ENCODE peak calls at places on chromosomes 1 and 21, in five cellular contexts. T, D, Q, C and G are unnamed samples.

GRCh38 chr1:179742291-179742690 is 800 bp upstream of the FAM163A start:
- DNase-seq in T (no peak), D (no peak), Q (no peak), C (no peak), G (no peak)

GRCh38 chr21:23930565-23930964 is 1676.7 kb downstream of the MRPL39 start:
- DNase-seq in T (no peak), D (no peak), Q (no peak), C (no peak), G (no peak)

GRCh38 chr1:75539230-75540116 is 71.4 kb downstream of the SLC44A5 start:
- DNase-seq in T (no peak), D (no peak), Q (no peak), C (no peak), G (no peak)

GRCh38 chr21:43691086-43691795 is 27.7 kb upstream of the PDXK start:
- DNase-seq in T (no peak), D (no peak), Q (no peak), C (no peak), G (no peak)

GRCh38 chr1:193558491-193559028 is 372.1 kb upstream of the B3GALT2 start:
- DNase-seq in T (no peak), D (no peak), Q (no peak), C (peak), G (no peak)

GRCh38 chr1:157360021-157360390 is 192.3 kb downstream of the FCRL5 start:
- DNase-seq in T (no peak), D (no peak), Q (no peak), C (no peak), G (no peak)

GRCh38 chr1:242401937-242402336 is 122.6 kb downstream of the PLD5 start:
- DNase-seq in T (no peak), D (no peak), Q (no peak), C (no peak), G (no peak)

GRCh38 chr1:227635596-227635995 is 72.2 kb downstream of the ZNF678 start:
- DNase-seq in T (no peak), D (no peak), Q (no peak), C (no peak), G (no peak)

GRCh38 chr1:234405676-234406075 is 32.4 kb downstream of the COA6 start:
- DNase-seq in T (no peak), D (no peak), Q (no peak), C (no peak), G (no peak)

GRCh38 chr1:60705026-60705425 is 377.3 kb upstream of the NFIA start:
- DNase-seq in T (no peak), D (no peak), Q (no peak), C (no peak), G (no peak)

GRCh38 chr21:36615274-36615964 is 83.5 kb upstream of the SIM2 start:
- DNase-seq in T (no peak), D (no peak), Q (no peak), C (peak), G (peak)

GRCh38 chr1:152777510-152778137 is 2.7 kb downstream of the LCE1F start:
- DNase-seq in T (no peak), D (no peak), Q (no peak), C (no peak), G (no peak)

GRCh38 chr1:26417111-26417510 is 6.5 kb downstream of the LIN28A start:
- DNase-seq in T (peak), D (peak), Q (peak), C (peak), G (peak)

GRCh38 chr1:200364121-200364759 is 45.6 kb downstream of the ZNF281 start:
- DNase-seq in T (no peak), D (no peak), Q (no peak), C (no peak), G (no peak)

GRCh38 chr1:241591736-241592135 is 48.4 kb downstream of the CHML start:
- DNase-seq in T (no peak), D (no peak), Q (no peak), C (no peak), G (no peak)

GRCh38 chr1:112937070-112937469 is 18.9 kb downstream of the SLC16A1 start:
- DNase-seq in T (no peak), D (no peak), Q (no peak), C (no peak), G (no peak)

GRCh38 chr21:39048574-39048973 is 134.7 kb downstream of the PSMG1 start:
- DNase-seq in T (no peak), D (no peak), Q (no peak), C (no peak), G (no peak)

GRCh38 chr1:244653439-244654283 is 735 bp downstream of the DESI2 start:
- DNase-seq in T (no peak), D (no peak), Q (no peak), C (no peak), G (no peak)

GRCh38 chr1:1202831-1203560 is 3.4 kb downstream of the TNFRSF18 start:
- DNase-seq in T (no peak), D (no peak), Q (no peak), C (no peak), G (no peak)

GRCh38 chr1:20281801-20282200 is 8.9 kb upstream of the VWA5B1 start:
- DNase-seq in T (no peak), D (no peak), Q (no peak), C (peak), G (no peak)

GRCh38 chr21:42208801-42209490 is 10.0 kb upstream of the ABCG1 start:
- DNase-seq in T (no peak), D (no peak), Q (peak), C (no peak), G (no peak)

GRCh38 chr1:47755368-47755990 is 241.7 kb downstream of the TRABD2B start:
- DNase-seq in T (peak), D (no peak), Q (no peak), C (no peak), G (no peak)

GRCh38 chr1:65209005-65209885 is 61.2 kb downstream of the AK4 start:
- DNase-seq in T (no peak), D (peak), Q (no peak), C (peak), G (peak)